ENCODE peak calls at places on chromosomes 6 and 20, in nine cellular contexts. B is substantia nigra, T is mammary epithelial cell, G is cardiac muscle cell, F is transverse colon, A is Peyer's patch, M is colonic mucosa, O is prostate gland, S is IMR-90. U is an unnamed sample.

GRCh38 chr6:108652375-108652774 is 91.7 kb downstream of the FOXO3 start:
- DNase-seq in S (no peak), T (no peak), O (no peak), B (no peak), G (no peak), M (no peak), A (no peak), F (no peak), U (no peak)

GRCh38 chr6:34056301-34056700 is 89.6 kb downstream of the GRM4 start:
- DNase-seq in O (peak; percentile 7), S (peak; percentile 35), G (peak; percentile 89), B (no peak), A (peak; percentile 71), F (peak; percentile 77), M (peak; percentile 87), T (no peak), U (no peak)

GRCh38 chr20:19233025-19233794 is 20.8 kb downstream of the SLC24A3 start:
- DNase-seq in F (no peak), A (no peak), G (no peak), B (no peak), O (no peak), S (no peak), M (peak; percentile 23), T (no peak), U (no peak)

GRCh38 chr6:108958900-108959770 is 110.9 kb downstream of the ARMC2 start:
- DNase-seq in T (no peak), A (no peak), M (no peak), B (no peak), F (no peak), O (no peak), G (no peak), S (no peak), U (no peak)

GRCh38 chr6:11804706-11805105 is 26.1 kb upstream of the ADTRP start:
- DNase-seq in M (no peak), S (peak; percentile 60), F (no peak), A (no peak), T (peak; percentile 21), B (no peak), O (no peak), G (peak; percentile 21), U (no peak)

GRCh38 chr20:33518071-33518470 is 28.2 kb downstream of the CBFA2T2 start:
- DNase-seq in T (peak; percentile 73), O (no peak), M (no peak), B (no peak), F (no peak), A (no peak), S (peak; percentile 75), G (peak; percentile 75), U (no peak)

GRCh38 chr6:82197784-82198183 is 49.8 kb downstream of the IBTK start:
- DNase-seq in O (no peak), S (no peak), M (no peak), B (no peak), A (no peak), T (no peak), G (no peak), F (no peak), U (no peak)

GRCh38 chr6:142735182-142735581 is 209.8 kb downstream of the HIVEP2 start:
- DNase-seq in G (peak; percentile 26), B (no peak), M (no peak), T (no peak), S (peak; percentile 10), F (no peak), O (no peak), A (no peak), U (no peak)

GRCh38 chr20:58995461-58996225 is 11.4 kb downstream of the CTSZ start:
- DNase-seq in S (no peak), O (no peak), A (no peak), G (no peak), B (no peak), M (no peak), T (peak; percentile 5), F (no peak), U (no peak)

DNA sequence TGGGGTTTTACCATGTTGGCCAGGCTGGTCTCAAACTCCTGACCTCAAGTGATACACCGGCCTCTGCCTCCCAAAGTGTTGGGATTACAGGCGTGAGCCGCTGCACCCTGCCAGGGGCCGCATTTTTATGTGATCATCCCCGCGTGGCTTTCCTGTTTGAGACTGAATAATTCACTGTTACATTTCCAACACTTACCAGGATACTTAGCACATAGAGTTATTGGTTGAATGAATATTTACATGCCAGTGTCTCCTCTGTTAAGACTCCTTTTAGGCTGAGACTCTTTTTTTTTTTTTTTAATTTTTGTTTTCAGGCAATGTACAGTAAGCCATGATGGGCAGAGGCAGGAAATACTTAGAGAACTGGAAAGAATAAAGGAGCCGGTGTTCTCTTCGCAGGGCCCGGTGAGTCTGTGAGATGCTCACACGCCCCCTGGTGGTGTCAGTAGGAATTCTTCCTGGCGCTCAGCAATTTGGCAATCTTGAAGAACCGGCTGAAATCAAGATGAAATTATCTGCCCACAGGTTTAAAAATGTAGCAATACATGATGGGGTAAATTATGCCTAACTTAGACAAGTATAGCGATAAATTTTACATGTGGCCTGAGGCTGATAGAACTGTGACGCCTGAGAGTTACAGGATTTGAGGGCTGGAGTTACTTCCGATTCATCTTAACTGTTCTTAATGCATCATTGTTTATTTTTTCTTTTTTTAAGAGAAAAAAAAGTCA is 7.6 kb upstream of the RNF114 start:
- DNase-seq in S (peak; percentile 89), O (peak; percentile 81), T (peak; percentile 79), B (peak; percentile 65), M (peak; percentile 87), F (peak; percentile 88), G (peak; percentile 91), A (peak; percentile 80), U (peak; percentile 45)
- H3K27ac ChIP-seq in S (peak overlapping the region; percentile 4), O (peak overlapping the region; percentile 8), T (no peak overlapping the region), B (peak overlapping the region; percentile 51), M (no peak overlapping the region), F (peak overlapping the region; percentile 49), G (no peak overlapping the region), A (no peak overlapping the region), U (no peak overlapping the region)

GRCh38 chr6:17853533-17853932 is 133.9 kb downstream of the KIF13A start:
- DNase-seq in S (no peak), F (no peak), O (no peak), T (no peak), B (no peak), G (no peak), M (no peak), A (no peak), U (no peak)

GRCh38 chr6:17855381-17855780 is 132.1 kb downstream of the KIF13A start:
- DNase-seq in A (no peak), T (no peak), M (no peak), S (peak; percentile 11), F (no peak), B (no peak), G (no peak), O (no peak), U (no peak)

GRCh38 chr6:17859846-17860245 is 127.6 kb downstream of the KIF13A start:
- DNase-seq in M (no peak), B (no peak), F (no peak), T (no peak), S (no peak), A (no peak), O (no peak), G (no peak), U (no peak)

GRCh38 chr6:17861361-17861760 is 126.1 kb downstream of the KIF13A start:
- DNase-seq in T (no peak), S (no peak), F (no peak), A (no peak), G (no peak), B (no peak), O (no peak), M (no peak), U (no peak)

DNA sequence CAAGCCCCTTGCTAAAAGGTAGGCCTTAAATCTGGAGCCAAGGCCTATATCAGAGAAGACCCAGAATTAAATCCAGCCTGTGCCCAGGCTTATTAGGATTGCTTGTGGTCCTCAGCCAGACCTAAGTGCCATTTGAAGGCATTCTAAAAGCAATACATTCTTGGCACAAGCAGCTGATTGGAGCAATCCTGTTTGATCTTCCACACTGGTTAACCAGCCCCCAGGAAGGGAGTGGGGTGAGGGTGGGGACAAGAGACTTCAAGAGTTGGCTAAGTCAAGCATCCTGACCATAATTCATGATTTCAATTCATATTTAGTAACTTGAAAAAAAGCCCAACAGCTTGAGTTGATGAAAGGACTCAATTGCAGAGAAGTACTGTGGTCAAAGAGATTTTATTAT is 128.9 kb downstream of the KIF13A start:
- DNase-seq in O (no peak), B (no peak), S (no peak), T (no peak), F (no peak), G (no peak), A (no peak), M (no peak), U (no peak)
- H3K27ac ChIP-seq in O (no peak overlapping the region), B (peak overlapping the region; percentile 41), S (no peak overlapping the region), T (no peak overlapping the region), F (no peak overlapping the region), G (no peak overlapping the region), A (no peak overlapping the region), M (no peak overlapping the region), U (no peak overlapping the region)

GRCh38 chr20:47332381-47333206 is 23.9 kb downstream of the ZMYND8 start:
- DNase-seq in F (no peak), A (no peak), M (no peak), G (no peak), B (no peak), T (no peak), S (no peak), O (no peak), U (no peak)

GRCh38 chr20:47330071-47330470 is 26.4 kb downstream of the ZMYND8 start:
- DNase-seq in B (no peak), O (no peak), G (no peak), F (no peak), T (no peak), S (no peak), A (no peak), M (no peak), U (no peak)

GRCh38 chr20:47328841-47329448 is 27.6 kb downstream of the ZMYND8 start:
- DNase-seq in F (peak; percentile 53), G (no peak), A (peak; percentile 39), B (no peak), O (peak; percentile 52), T (no peak), M (no peak), S (no peak), U (no peak)

GRCh38 chr20:47334022-47334551 is 22.4 kb downstream of the ZMYND8 start:
- DNase-seq in G (peak; percentile 96), A (peak; percentile 64), B (no peak), S (peak; percentile 96), M (no peak), T (peak; percentile 94), O (peak; percentile 74), F (peak; percentile 47), U (no peak)

GRCh38 chr20:47330933-47331708 is 25.4 kb downstream of the ZMYND8 start:
- DNase-seq in F (peak; percentile 51), T (peak; percentile 83), B (no peak), G (peak; percentile 81), M (peak; percentile 37), S (peak; percentile 92), A (peak; percentile 59), O (no peak), U (no peak)
- H3K27ac ChIP-seq in F (peak overlapping the region; percentile 78), T (peak overlapping the region; percentile 66), B (peak overlapping the region; percentile 97), G (peak overlapping the region; percentile 63), M (peak overlapping the region; percentile 71), S (peak overlapping the region; percentile 73), A (peak overlapping the region; percentile 93), O (peak overlapping the region; percentile 59), U (no peak overlapping the region)

DNA sequence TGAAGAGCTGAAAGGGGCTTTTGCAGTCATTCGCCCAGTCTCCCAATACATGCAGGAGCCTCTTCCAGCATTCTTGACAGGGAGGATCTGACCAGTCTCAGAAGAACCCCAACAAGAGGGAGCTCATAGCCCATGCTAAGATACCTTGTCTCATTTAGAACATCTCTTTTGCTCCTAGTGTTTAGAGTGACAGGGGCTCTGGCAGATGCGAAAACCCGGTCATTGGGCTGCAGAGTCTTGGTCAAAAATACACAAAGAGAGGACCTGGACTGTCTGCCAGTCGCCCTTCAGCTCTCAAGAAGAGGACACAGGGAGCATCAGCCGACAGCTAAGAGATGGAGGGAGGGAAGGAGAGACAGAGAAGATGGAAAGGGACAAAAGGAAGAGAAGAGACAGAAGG is 700 bp downstream of the GUCA1B start:
- DNase-seq in A (no peak), T (no peak), O (no peak), M (no peak), F (no peak), S (no peak), G (no peak), B (no peak), U (no peak)
- H3K27ac ChIP-seq in A (no peak overlapping the region), T (no peak overlapping the region), O (no peak overlapping the region), M (no peak overlapping the region), F (no peak overlapping the region), S (no peak overlapping the region), G (no peak overlapping the region), B (no peak overlapping the region), U (no peak overlapping the region)